ENCODE peak calls at places on chromosome 11, in four cellular contexts. Z, S, D and P are unnamed samples.

GRCh38 chr11:121904148-121904547 is 211.9 kb downstream of the BLID start:
- DNase-seq in D (no peak), S (no peak), Z (no peak), P (no peak)

GRCh38 chr11:95068549-95068948 is 1.8 kb downstream of the SRSF8 start:
- DNase-seq in Z (peak; percentile 89), S (peak; percentile 39), D (peak; percentile 88), P (peak; percentile 95)

GRCh38 chr11:117950999-117951961 is 22.1 kb upstream of the TMPRSS13 start:
- DNase-seq in D (no peak), S (no peak), Z (no peak), P (peak; percentile 71)

GRCh38 chr11:108307751-108308150 is 84.9 kb downstream of the ATM start:
- DNase-seq in S (no peak), D (no peak), Z (no peak), P (no peak)

GRCh38 chr11:11876458-11876857 is 34.7 kb downstream of the USP47 start:
- DNase-seq in D (no peak), Z (peak; percentile 21), S (no peak), P (no peak)

GRCh38 chr11:131488208-131488607 is 117.8 kb downstream of the NTM start:
- DNase-seq in D (no peak), Z (no peak), S (no peak), P (no peak)

GRCh38 chr11:83449338-83449913 is 163.3 kb upstream of the CCDC90B start:
- DNase-seq in S (no peak), D (no peak), Z (no peak), P (no peak)

GRCh38 chr11:44618561-44619425 is 53.3 kb downstream of the CD82 start:
- DNase-seq in Z (no peak), S (no peak), D (no peak), P (no peak)

GRCh38 chr11:63682045-63682915 is 980 bp downstream of the RTN3 start:
- DNase-seq in S (no peak), D (no peak), Z (peak; percentile 30), P (peak; percentile 21)

GRCh38 chr11:102239906-102240305 is 77.4 kb upstream of the BIRC3 start:
- DNase-seq in S (no peak), D (no peak), Z (no peak), P (no peak)

GRCh38 chr11:125300791-125301218 is 136.3 kb downstream of the PKNOX2 start:
- DNase-seq in D (no peak), Z (no peak), S (no peak), P (no peak)

GRCh38 chr11:71202966-71203365 is 49.4 kb downstream of the SHANK2 start:
- DNase-seq in Z (no peak), D (no peak), S (no peak), P (no peak)

GRCh38 chr11:76448506-76448905 is 3.7 kb downstream of the EMSY start:
- DNase-seq in Z (no peak), D (no peak), S (no peak), P (no peak)

GRCh38 chr11:77191429-77191822 is 63.4 kb downstream of the MYO7A start:
- DNase-seq in Z (peak; percentile 68), S (no peak), D (no peak), P (no peak)

GRCh38 chr11:134512061-134512460 is 100.0 kb upstream of the B3GAT1 start:
- DNase-seq in D (no peak), S (no peak), Z (no peak), P (no peak)

GRCh38 chr11:112321521-112322172 is 61.0 kb upstream of the PLET1 start:
- DNase-seq in Z (no peak), D (peak; percentile 47), S (no peak), P (peak; percentile 96)

GRCh38 chr11:80165763-80166162 is 724.9 kb upstream of the TENM4 start:
- DNase-seq in D (no peak), Z (no peak), S (no peak), P (no peak)

GRCh38 chr11:96035031-96035743 is 111.3 kb upstream of the MTMR2 start:
- DNase-seq in S (no peak), Z (no peak), D (no peak), P (no peak)

GRCh38 chr11:63508009-63508408 is 2.1 kb downstream of the LGALS12 start:
- DNase-seq in S (no peak), Z (peak; percentile 72), D (no peak), P (no peak)

GRCh38 chr11:66243816-66244215 is 24.6 kb upstream of the RAB1B start:
- DNase-seq in S (no peak), D (no peak), Z (no peak), P (no peak)

GRCh38 chr11:129163714-129164164 is 28.4 kb downstream of the ARHGAP32 start:
- DNase-seq in Z (no peak), S (no peak), D (no peak), P (no peak)

GRCh38 chr11:125343086-125343731 is 152.9 kb downstream of the FEZ1 start:
- DNase-seq in Z (no peak), D (no peak), S (no peak), P (no peak)

GRCh38 chr11:109956124-109956793 is 136.9 kb upstream of the ZC3H12C start:
- DNase-seq in D (peak; percentile 61), S (no peak), Z (no peak), P (no peak)

GRCh38 chr11:2511421-2512369 is 66.9 kb downstream of the KCNQ1 start:
- DNase-seq in Z (peak; percentile 3), D (no peak), S (peak; percentile 15), P (peak; percentile 43)

GRCh38 chr11:105923814-105924213 is 98.2 kb downstream of the MSANTD4 start:
- DNase-seq in Z (no peak), S (no peak), D (no peak), P (no peak)

GRCh38 chr11:117819096-117820040 is 5.2 kb downstream of the FXYD2 start:
- DNase-seq in S (no peak), Z (peak; percentile 75), D (no peak), P (peak; percentile 72)

GRCh38 chr11:113241190-113242051 is 73.0 kb upstream of the TTC12 start:
- DNase-seq in S (no peak), Z (no peak), D (no peak), P (no peak)

GRCh38 chr11:114008331-114008730 is 33.4 kb downstream of the HTR3A start:
- DNase-seq in Z (no peak), D (no peak), S (no peak), P (no peak)

DNA sequence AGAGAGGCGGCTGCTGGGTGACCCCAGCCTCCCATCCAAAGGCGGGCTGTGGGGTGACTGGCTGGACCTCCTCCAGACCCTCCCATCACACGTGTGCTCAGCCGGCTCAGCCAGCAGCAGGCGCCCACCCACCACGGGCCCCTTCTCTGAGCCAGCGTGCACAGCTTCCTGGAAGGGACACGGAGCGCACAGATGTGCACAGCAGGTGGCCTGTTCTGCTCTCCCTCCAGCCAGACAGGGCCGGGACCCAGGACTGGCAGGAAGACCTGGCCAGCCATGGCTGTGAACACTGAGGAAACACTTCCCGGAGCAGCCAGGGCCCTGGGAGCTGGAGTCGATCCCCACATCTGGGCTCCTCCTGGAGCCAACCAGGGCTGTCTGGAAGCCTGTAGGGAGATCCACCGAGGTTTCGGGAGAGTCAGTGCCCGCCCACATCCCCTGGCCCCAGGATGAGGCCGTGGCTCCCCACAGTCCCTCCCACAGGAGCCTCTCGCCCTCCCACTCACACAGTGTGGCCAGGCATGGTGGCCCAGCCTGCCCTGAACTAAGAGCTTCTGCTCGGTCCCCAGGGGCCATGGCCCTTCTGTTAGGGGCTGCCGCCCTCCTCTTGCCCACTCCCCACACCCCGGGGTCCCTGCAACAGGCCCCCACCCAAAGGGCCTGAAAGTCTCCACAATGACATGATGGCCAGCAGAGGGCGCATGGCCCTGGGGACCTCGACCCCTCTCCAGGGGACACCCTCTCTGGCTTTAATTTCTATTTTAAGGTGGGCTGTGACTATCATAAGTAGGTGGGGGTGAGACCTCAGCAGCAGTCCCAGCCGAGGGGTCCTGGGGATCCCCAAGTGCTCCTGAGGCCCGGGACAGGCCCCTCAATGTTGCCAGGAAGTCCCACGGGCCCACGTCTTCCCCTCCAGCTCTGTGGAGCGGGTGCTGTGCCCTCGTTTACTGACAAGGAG is 90.6 kb upstream of the FGF3 start:
- DNase-seq in Z (peak; percentile 52), D (no peak), S (no peak), P (no peak)
- TF ChIP-seq SPI1 in Z (no peak), D (no peak), S (no peak), P (no peak)

GRCh38 chr11:3808846-3809623 is 675 bp downstream of the PGAP2 start:
- DNase-seq in D (peak; percentile 41), Z (peak; percentile 79), S (peak; percentile 60), P (peak; percentile 80)
- TF ChIP-seq SPI1 in D (no peak), Z (no peak), S (no peak), P (no peak)

GRCh38 chr11:1236316-1237127 is 13.7 kb downstream of the MUC5B start:
- DNase-seq in D (no peak), Z (no peak), S (no peak), P (no peak)

GRCh38 chr11:1234771-1235614 is 12.1 kb downstream of the MUC5B start:
- DNase-seq in Z (no peak), D (no peak), S (no peak), P (no peak)

GRCh38 chr11:1237128-1237580 is 14.3 kb downstream of the MUC5B start:
- DNase-seq in D (no peak), Z (no peak), S (no peak), P (no peak)

GRCh38 chr11:1234054-1234720 is 11.3 kb downstream of the MUC5B start:
- DNase-seq in S (no peak), Z (no peak), D (no peak), P (no peak)

DNA sequence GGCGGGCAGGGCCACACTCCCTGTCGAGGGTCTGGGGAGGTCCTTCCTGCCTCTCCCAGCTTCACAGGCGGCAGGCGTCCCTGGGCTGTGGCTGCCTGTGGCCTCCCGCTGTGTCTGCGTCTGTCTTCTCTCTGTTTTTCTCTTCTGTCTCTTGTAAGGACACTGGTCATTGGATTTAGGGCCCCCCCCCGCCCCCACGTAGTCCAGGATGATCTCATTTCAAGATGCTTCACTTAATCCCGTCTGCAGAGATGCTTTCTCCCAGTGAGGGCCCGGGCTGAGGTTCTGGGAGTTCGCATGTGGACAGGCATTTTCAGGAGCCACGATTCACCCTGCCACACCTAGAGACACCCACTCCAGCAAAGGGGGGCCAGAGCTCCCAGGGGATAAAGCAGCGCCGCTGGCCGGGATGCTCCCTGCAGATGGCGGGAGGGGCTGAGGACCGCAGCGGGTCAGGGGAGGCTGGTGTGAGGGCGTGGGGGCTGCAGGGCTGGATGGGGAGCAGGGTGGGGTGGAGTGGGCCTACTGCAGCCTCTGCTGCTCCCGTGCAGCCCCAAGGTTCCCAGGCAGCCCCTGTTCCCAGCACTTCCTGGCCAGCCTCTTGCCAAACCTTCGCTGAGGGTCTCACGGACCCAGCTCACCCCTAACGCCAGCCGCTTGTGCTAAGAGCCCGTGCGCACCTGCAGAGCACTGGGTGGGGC is 12.9 kb downstream of the MUC5B start:
- DNase-seq in S (no peak), Z (no peak), D (no peak), P (no peak)
- TF ChIP-seq SPI1 in S (no peak), Z (no peak), D (no peak), P (no peak)

GRCh38 chr11:3831378-3832239 is 9.2 kb downstream of the RHOG start:
- DNase-seq in S (no peak), D (no peak), Z (peak; percentile 45), P (no peak)
- TF ChIP-seq SPI1 in S (no peak), D (no peak), Z (peak; percentile 46), P (peak; percentile 36)

GRCh38 chr11:27570542-27570941 is 64.0 kb upstream of the LIN7C start:
- DNase-seq in D (no peak), S (no peak), Z (no peak), P (no peak)

GRCh38 chr11:27574342-27574741 is 67.8 kb upstream of the LIN7C start:
- DNase-seq in D (no peak), Z (no peak), S (no peak), P (no peak)

GRCh38 chr11:27571151-27571840 is 64.7 kb upstream of the LIN7C start:
- DNase-seq in Z (no peak), D (no peak), S (no peak), P (no peak)
- TF ChIP-seq SPI1 in Z (no peak), D (no peak), S (no peak), P (no peak)